ENCODE peak calls at places on chromosome 4, in eight cellular contexts. T is kidney, H is fibroblast of lung, K is ovary, O is GM23338, R is mucosa of descending colon, P is left ventricle myocardium inferior, B is IMR-90. J is an unnamed sample.

GRCh38 chr4:125750827-125751466 is 436.2 kb downstream of the FAT4 start:
- DNase-seq in T (no peak), H (peak; percentile 69), K (peak; percentile 13), O (peak; percentile 80), R (no peak), P (no peak), B (peak; percentile 54), J (no peak)

GRCh38 chr4:150746156-150746555 is 164.2 kb downstream of the MAB21L2 start:
- DNase-seq in T (no peak), H (peak; percentile 42), K (no peak), O (no peak), R (no peak), P (no peak), B (peak; percentile 65), J (no peak)

GRCh38 chr4:126223784-126224407 is 909.1 kb downstream of the FAT4 start:
- DNase-seq in T (no peak), H (peak; percentile 50), K (no peak), O (peak; percentile 39), R (no peak), P (no peak), B (peak; percentile 23), J (no peak)

GRCh38 chr4:98638661-98639060 is 19.8 kb downstream of the TSPAN5 start:
- DNase-seq in T (no peak), H (peak; percentile 55), K (no peak), O (no peak), R (no peak), P (no peak), B (peak; percentile 86), J (no peak)

GRCh38 chr4:55435136-55435535 is 39.4 kb downstream of the TMEM165 start:
- DNase-seq in T (no peak), H (peak; percentile 46), K (no peak), O (peak; percentile 41), R (no peak), P (no peak), B (peak; percentile 48), J (no peak)

GRCh38 chr4:138190452-138190858 is 51.7 kb downstream of the SLC7A11 start:
- DNase-seq in T (no peak), H (no peak), K (no peak), O (no peak), R (no peak), P (no peak), B (no peak), J (no peak)

GRCh38 chr4:81723927-81724587 is 252.3 kb upstream of the RASGEF1B start:
- DNase-seq in T (no peak), H (peak; percentile 12), K (no peak), O (no peak), R (no peak), P (no peak), B (no peak), J (peak; percentile 27)

GRCh38 chr4:89242864-89243740 is 64.5 kb downstream of the GPRIN3 start:
- DNase-seq in T (no peak), H (no peak), K (no peak), O (peak; percentile 19), R (no peak), P (no peak), B (no peak), J (peak; percentile 10)

GRCh38 chr4:2933566-2934076 is 29.6 kb downstream of the NOP14 start:
- DNase-seq in T (peak; percentile 75), H (no peak), K (no peak), O (no peak), R (peak; percentile 60), P (peak; percentile 22), B (no peak), J (peak; percentile 35)

GRCh38 chr4:2932561-2932950 is 30.6 kb downstream of the NOP14 start:
- DNase-seq in T (peak; percentile 79), H (no peak), K (no peak), O (no peak), R (peak; percentile 38), P (no peak), B (no peak), J (peak; percentile 13)

GRCh38 chr4:2931765-2932560 is 31.2 kb downstream of the NOP14 start:
- DNase-seq in T (peak; percentile 90), H (no peak), K (no peak), O (peak; percentile 63), R (peak; percentile 65), P (peak; percentile 78), B (no peak), J (peak; percentile 68)

GRCh38 chr4:2934077-2934812 is 29.0 kb downstream of the NOP14 start:
- DNase-seq in T (peak; percentile 88), H (peak; percentile 43), K (peak; percentile 62), O (peak; percentile 51), R (peak; percentile 78), P (peak; percentile 68), B (peak; percentile 24), J (peak; percentile 53)

DNA sequence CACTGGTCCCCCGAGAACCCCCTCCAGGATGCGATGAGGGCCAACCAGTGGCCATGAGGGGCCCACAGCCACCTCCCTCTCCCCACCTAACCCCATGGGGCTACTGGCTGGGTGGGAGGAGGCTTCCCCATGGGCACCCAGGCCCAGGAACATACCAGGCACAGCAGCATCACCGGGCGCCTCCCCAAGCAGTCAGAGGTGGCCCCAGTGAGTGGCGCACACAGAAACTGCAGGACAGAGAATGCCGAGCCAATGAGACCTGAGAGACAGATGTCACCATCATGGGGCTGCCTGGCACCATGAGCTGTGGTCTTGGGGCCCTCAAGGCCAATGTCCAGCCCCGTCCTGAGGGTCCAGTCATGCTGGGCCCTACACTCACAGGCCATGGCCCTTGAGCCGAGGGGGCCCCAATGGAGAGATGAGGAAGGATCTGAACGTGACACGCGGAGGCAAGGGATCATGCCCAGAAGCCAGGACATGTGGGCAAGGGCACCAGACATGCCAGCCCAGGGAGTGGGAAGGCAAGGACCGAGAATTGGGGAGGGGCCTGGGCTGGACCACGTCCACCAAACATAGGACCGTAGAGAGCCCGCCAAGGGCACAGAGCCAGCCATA is 30.1 kb downstream of the NOP14 start:
- DNase-seq in T (peak; percentile 79), H (no peak), K (no peak), O (no peak), R (peak; percentile 42), P (peak; percentile 18), B (no peak), J (no peak)
- H3K4me1 ChIP-seq in T (peaks cover 28% of the 10 kb centered on the region), H (peaks cover 15% of the 10 kb centered on the region), K (peaks cover 8% of the 10 kb centered on the region), O (peaks cover 4% of the 10 kb centered on the region), R (peaks cover 34% of the 10 kb centered on the region), P (peaks cover 72% of the 10 kb centered on the region), B (peaks cover 16% of the 10 kb centered on the region), J (peaks cover 61% of the 10 kb centered on the region)

GRCh38 chr4:23853986-23854385 is 35.9 kb downstream of the PPARGC1A start:
- DNase-seq in T (no peak), H (no peak), K (no peak), O (no peak), R (no peak), P (no peak), B (no peak), J (no peak)

GRCh38 chr4:23856630-23857029 is 33.2 kb downstream of the PPARGC1A start:
- DNase-seq in T (peak; percentile 73), H (no peak), K (no peak), O (no peak), R (peak; percentile 92), P (peak; percentile 27), B (no peak), J (peak; percentile 61)

GRCh38 chr4:23861897-23862296 is 27.9 kb downstream of the PPARGC1A start:
- DNase-seq in T (no peak), H (no peak), K (no peak), O (no peak), R (no peak), P (no peak), B (no peak), J (no peak)

GRCh38 chr4:23855912-23856605 is 33.8 kb downstream of the PPARGC1A start:
- DNase-seq in T (no peak), H (peak; percentile 79), K (no peak), O (no peak), R (peak; percentile 32), P (no peak), B (peak; percentile 68), J (no peak)

DNA sequence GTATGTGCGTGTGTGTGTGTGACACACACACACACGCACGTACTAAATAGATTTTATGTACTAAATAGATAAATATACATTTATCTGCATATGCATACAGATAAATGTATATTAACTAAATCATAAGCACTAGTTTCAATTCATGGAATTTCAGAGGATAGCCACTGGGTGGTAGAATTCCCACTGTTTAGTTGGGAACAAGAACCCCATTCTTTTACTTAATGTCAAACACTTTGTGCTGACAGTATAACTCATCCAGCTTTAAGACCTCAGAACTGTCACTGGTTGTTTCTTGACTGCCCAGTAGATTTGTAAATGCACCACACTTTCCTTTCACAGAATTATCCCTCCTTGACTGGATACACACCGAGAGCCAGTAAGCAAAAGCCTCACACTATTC is 32.5 kb downstream of the PPARGC1A start:
- DNase-seq in T (no peak), H (peak; percentile 80), K (no peak), O (no peak), R (no peak), P (no peak), B (peak; percentile 47), J (no peak)
- TF ChIP-seq CTCF in T (no peak), H (peak; percentile 47), K (no peak), O (peak; percentile 40), R (peak; percentile 4), P (peak; percentile 19), B (peak; percentile 42), J (no peak)

DNA sequence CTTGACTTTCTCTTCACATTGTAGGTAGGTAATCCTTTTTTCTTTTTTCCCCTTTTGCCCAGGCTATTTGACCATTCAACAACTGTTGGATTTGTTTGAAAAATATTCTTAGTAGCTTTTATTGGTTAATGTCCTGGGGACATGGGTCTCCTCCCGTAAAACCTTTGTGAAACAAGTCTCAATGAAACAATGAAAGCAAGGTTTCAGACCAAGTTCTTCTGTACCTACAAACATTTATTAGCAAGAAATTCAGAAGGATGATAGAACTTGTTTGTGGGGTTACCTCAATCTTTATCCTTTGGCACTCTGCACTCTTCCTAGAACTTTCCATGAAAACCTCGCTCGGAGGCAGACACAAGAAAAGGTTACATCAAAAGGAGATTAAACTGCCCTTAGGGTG is 190.7 kb upstream of the ANK2 start:
- DNase-seq in T (no peak), H (no peak), K (no peak), O (no peak), R (no peak), P (no peak), B (no peak), J (no peak)
- H3K4me1 ChIP-seq in T (no peaks in the 10 kb centered on the region), H (no peaks in the 10 kb centered on the region), K (peaks cover 1% of the 10 kb centered on the region), O (peaks cover 55% of the 10 kb centered on the region), R (no peaks in the 10 kb centered on the region), P (peaks cover 41% of the 10 kb centered on the region), B (no peaks in the 10 kb centered on the region), J (no peaks in the 10 kb centered on the region)

GRCh38 chr4:75484195-75484594 is 30.0 kb downstream of the RCHY1 start:
- DNase-seq in T (no peak), H (no peak), K (no peak), O (no peak), R (no peak), P (no peak), B (no peak), J (peak; percentile 3)

GRCh38 chr4:75495489-75495888 is 18.7 kb downstream of the RCHY1 start:
- DNase-seq in T (no peak), H (no peak), K (no peak), O (no peak), R (no peak), P (no peak), B (no peak), J (no peak)

GRCh38 chr4:75494563-75494962 is 19.6 kb downstream of the RCHY1 start:
- DNase-seq in T (no peak), H (peak; percentile 88), K (no peak), O (no peak), R (no peak), P (no peak), B (peak; percentile 84), J (no peak)

DNA sequence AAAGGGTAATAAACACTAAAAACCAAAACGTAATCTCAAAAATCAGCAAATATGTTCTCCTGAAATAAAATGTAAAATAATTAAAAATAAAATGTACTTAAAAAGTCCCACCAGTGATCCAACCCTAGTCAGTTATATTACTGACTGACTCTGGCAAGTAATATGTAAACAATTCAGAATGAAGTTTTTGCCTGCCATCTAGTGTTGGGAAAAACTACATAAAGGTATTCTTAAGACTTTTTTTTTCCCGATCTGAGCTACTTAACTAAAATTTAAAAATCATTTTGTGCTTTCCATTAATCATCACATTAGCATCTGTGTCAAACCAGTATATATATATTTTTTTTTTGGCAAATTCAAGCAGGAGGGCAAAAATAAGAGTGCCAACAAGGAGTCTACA is 24.0 kb downstream of the RCHY1 start:
- DNase-seq in T (no peak), H (peak; percentile 75), K (no peak), O (peak; percentile 29), R (no peak), P (no peak), B (peak; percentile 65), J (no peak)
- TF ChIP-seq CTCF in T (peak; percentile 2), H (peak; percentile 34), K (no peak), O (no peak), R (no peak), P (peak; percentile 34), B (peak; percentile 50), J (peak; percentile 32)